ENCODE peak calls at places on chromosomes 16 and 17, in five cellular contexts. R is PC-9; V is PC-3; Q is CD8-positive, alpha-beta memory T cell; K is breast epithelium. N is an unnamed sample. For H3K4me1, the result is how much of the 10 kb centered on the place peaks cover.

GRCh38 chr17:61307905-61308886 is 91.4 kb upstream of the TBX2 start:
- DNase-seq in R (no peak), V (peak), Q (no peak), K (no peak), N (no peak)

GRCh38 chr16:50183316-50183715 is 30.2 kb downstream of the TENT4B start:
- DNase-seq in R (no peak), V (no peak), Q (no peak), K (no peak), N (no peak)

GRCh38 chr17:74083321-74083720 is 120.2 kb upstream of the RPL38 start:
- DNase-seq in R (no peak), V (no peak), Q (no peak), K (no peak), N (no peak)

GRCh38 chr16:50306287-50306686 is 39.9 kb downstream of the ADCY7 start:
- DNase-seq in R (no peak), V (no peak), Q (no peak), K (no peak), N (no peak)

GRCh38 chr17:6358131-6358530 is 76.8 kb downstream of the AIPL1 start:
- DNase-seq in R (no peak), V (no peak), Q (no peak), K (no peak), N (peak)

GRCh38 chr16:89315791-89316581 is 98.5 kb downstream of the ZNF778 start:
- DNase-seq in R (peak), V (peak), Q (peak), K (no peak), N (no peak)

GRCh38 chr16:46875243-46875642 is 8.9 kb upstream of the GPT2 start:
- DNase-seq in R (no peak), V (no peak), Q (no peak), K (no peak), N (no peak)

GRCh38 chr16:30541502-30542329 is 7.1 kb upstream of the ZNF747 start:
- DNase-seq in R (no peak), V (peak), Q (no peak), K (no peak), N (no peak)

GRCh38 chr17:81187120-81187519 is 21.1 kb upstream of the AATK start:
- DNase-seq in R (no peak), V (no peak), Q (no peak), K (no peak), N (no peak)

GRCh38 chr16:84266451-84266850 is 26.6 kb upstream of the KCNG4 start:
- DNase-seq in R (peak), V (peak), Q (no peak), K (no peak), N (no peak)

GRCh38 chr17:66714046-66715023 is 120.6 kb upstream of the CACNG5 start:
- DNase-seq in R (no peak), V (no peak), Q (no peak), K (no peak), N (no peak)

GRCh38 chr16:282944-283744 is at the start of gene PDIA2:
- DNase-seq in R (no peak), V (no peak), Q (no peak), K (no peak), N (no peak)

GRCh38 chr17:36183001-36183810 is 6.8 kb upstream of the TBC1D3B start:
- DNase-seq in R (peak), V (peak), Q (no peak), K (peak), N (no peak)

GRCh38 chr16:5791011-5791410 is 693.4 kb upstream of the EEF2KMT start:
- DNase-seq in R (no peak), V (no peak), Q (no peak), K (no peak), N (no peak)

GRCh38 chr17:12089809-12090384 is 69.2 kb downstream of the MAP2K4 start:
- DNase-seq in R (no peak), V (peak), Q (no peak), K (no peak), N (no peak)

GRCh38 chr17:32483451-32484019 is 3.3 kb upstream of the CDK5R1 start:
- DNase-seq in R (peak), V (peak), Q (no peak), K (no peak), N (no peak)

GRCh38 chr16:90011196-90011819 is 7.9 kb downstream of the DBNDD1 start:
- DNase-seq in R (no peak), V (no peak), Q (no peak), K (no peak), N (no peak)

GRCh38 chr17:27954521-27955495 is 61.6 kb upstream of the LYRM9 start:
- DNase-seq in R (no peak), V (no peak), Q (no peak), K (no peak), N (no peak)

GRCh38 chr16:66467611-66468010 is 40.5 kb downstream of the BEAN1 start:
- DNase-seq in R (no peak), V (no peak), Q (no peak), K (no peak), N (no peak)

GRCh38 chr17:79923974-79924638 is 84.9 kb upstream of the CBX4 start:
- DNase-seq in R (peak), V (peak), Q (no peak), K (no peak), N (no peak)

GRCh38 chr17:19337712-19338023 is 24.9 kb downstream of the B9D1 start:
- DNase-seq in R (no peak), V (no peak), Q (no peak), K (no peak), N (no peak)

GRCh38 chr16:10171225-10171624 is 11.0 kb downstream of the GRIN2A start:
- DNase-seq in R (no peak), V (peak), Q (no peak), K (no peak), N (no peak)

GRCh38 chr17:35849469-35850348 is 19.0 kb downstream of the HEATR9 start:
- DNase-seq in R (peak), V (peak), Q (peak), K (no peak), N (no peak)

GRCh38 chr16:19696961-19697360 is 21.1 kb downstream of the KNOP1 start:
- DNase-seq in R (no peak), V (no peak), Q (no peak), K (no peak), N (no peak)

GRCh38 chr16:85350973-85351372 is 238.7 kb upstream of the CIBAR2 start:
- DNase-seq in R (peak), V (peak), Q (no peak), K (peak), N (no peak)

GRCh38 chr16:85350146-85350728 is 238.0 kb upstream of the CIBAR2 start:
- DNase-seq in R (no peak), V (no peak), Q (no peak), K (no peak), N (no peak)

GRCh38 chr16:85353839-85354622 is 241.8 kb upstream of the CIBAR2 start:
- DNase-seq in R (peak), V (peak), Q (no peak), K (peak), N (no peak)

GRCh38 chr16:85353013-85353412 is 240.7 kb upstream of the CIBAR2 start:
- DNase-seq in R (no peak), V (no peak), Q (no peak), K (no peak), N (no peak)

GRCh38 chr16:85352221-85352620 is 239.9 kb upstream of the CIBAR2 start:
- DNase-seq in R (no peak), V (no peak), Q (no peak), K (no peak), N (no peak)
- H3K4me1 ChIP-seq in R (half or more), V (under half), Q (under half), K (under half), N (under half)

DNA sequence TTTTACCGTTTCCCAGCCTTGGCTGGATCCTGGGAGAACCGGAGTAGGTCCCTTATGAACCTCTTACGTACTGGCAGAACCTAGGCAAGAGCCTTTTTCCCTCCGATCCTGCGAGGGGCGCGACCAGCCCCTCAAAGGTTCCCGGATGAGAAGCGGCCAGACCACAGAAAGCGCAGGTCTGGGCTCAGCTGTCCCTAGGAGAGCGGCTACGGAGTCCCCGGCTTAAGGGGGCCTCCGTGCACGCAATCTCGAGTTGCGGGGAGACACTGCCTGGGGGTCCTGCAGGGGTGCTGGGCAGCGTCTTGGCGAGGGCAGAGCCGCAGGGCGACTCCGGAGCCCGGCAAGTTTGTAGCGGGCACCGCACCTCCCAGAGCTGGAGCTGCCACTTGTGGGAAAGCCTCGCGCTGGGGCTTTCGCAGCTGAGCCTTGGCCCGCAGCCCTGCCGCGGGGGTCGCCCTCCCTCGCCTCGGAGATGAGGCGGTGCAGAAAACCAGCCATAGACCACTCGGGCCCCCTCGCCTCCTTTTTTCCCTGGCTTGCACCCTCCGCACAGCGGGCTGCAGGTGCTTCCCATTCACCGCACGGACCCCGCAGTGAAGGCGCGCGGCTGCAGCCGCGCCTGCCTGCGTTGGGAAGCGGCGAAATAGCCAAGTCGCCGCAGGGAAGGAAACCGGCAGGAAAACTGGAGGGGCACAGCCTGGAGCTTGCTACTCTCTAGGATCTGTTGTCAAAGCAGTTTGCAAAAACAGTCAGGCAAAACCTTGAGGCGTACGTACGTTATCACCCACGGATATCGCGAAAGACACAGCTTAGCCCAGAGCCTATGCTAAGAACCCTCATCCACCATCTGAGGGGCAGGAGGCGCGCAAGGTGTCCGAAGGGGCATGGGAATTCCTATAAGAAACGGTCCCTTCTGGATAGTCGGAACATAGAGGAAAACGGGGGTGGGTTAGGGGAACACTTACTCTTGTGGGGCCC is 834 bp downstream of the CDH8 start:
- DNase-seq in R (no peak), V (no peak), Q (no peak), K (no peak), N (no peak)
- H3K27ac ChIP-seq in R (no peak), V (no peak), Q (no peak), K (no peak), N (no peak)

DNA sequence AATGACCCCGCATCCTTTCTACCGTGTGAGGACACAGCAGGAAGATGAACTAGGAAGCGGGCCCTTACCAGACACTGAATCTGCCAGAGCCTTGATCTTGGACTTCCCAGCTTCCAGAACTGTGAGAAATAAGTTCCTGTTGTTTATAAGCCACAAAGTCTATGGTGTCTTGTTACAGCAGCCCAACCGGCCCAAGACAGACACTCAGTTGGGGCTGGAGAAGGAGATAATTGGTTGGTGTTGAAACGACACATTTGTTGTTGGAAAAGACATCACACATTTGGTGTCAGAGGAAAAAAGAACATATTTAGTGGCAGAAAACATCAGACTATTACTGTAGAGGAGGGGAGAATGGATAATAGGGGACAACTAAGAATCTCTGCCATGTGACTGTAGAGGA is 122.3 kb upstream of the SEC14L1 start:
- DNase-seq in R (no peak), V (no peak), Q (no peak), K (no peak), N (no peak)
- H3K4me1 ChIP-seq in R (under half), V (under half), Q (under half), K (under half), N (under half)

DNA sequence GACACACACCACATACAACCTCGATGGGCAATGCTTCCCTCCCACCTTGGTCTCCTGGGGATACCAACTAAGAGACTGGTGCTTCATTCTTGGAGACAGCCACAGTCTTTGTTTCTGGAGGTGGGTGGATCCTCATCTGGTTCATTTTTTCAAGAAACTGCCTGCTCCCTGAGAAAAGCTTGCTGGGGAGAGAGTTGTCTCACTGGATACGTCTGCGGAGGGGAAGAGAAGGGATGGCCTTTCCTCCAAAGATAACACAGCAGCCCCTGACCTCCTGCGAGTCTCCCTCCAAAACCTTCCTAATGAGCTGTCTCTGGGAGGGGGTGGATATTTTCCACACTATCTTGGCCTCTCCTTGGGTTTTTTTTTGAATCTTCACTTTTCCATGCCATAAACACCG is 221.2 kb downstream of the SOX9 start:
- DNase-seq in R (no peak), V (no peak), Q (no peak), K (no peak), N (no peak)
- H3K27ac ChIP-seq in R (no peak), V (no peak), Q (no peak), K (no peak), N (no peak)